ENCODE peak calls at places on chromosome 22, in five cellular contexts. Y is HCT116, I is IMR-90, K is lower leg skin, H is suprapubic skin. W is an unnamed sample.

GRCh38 chr22:28188480-28188879 is 269.4 kb upstream of the PITPNB start:
- DNase-seq in Y (no peak), I (no peak), K (no peak), H (no peak), W (no peak)

GRCh38 chr22:21080435-21081137 is 34.8 kb downstream of the LRRC74B start:
- DNase-seq in Y (no peak), I (no peak), K (no peak), H (no peak), W (no peak)

GRCh38 chr22:35955546-35955945 is 73.1 kb downstream of the RBFOX2 start:
- DNase-seq in Y (no peak), I (no peak), K (no peak), H (no peak), W (no peak)

GRCh38 chr22:20172038-20172613 is 21.3 kb upstream of the CCDC188 start:
- DNase-seq in Y (no peak), I (no peak), K (no peak), H (no peak), W (no peak)

GRCh38 chr22:48523091-48523490 is 1304.6 kb downstream of the BRD1 start:
- DNase-seq in Y (no peak), I (no peak), K (no peak), H (no peak), W (no peak)

GRCh38 chr22:27115816-27116256 is 458.4 kb downstream of the MIAT start:
- DNase-seq in Y (peak), I (peak), K (no peak), H (no peak), W (no peak)

GRCh38 chr22:37218771-37219411 is 6.6 kb upstream of the SSTR3 start:
- DNase-seq in Y (no peak), I (no peak), K (no peak), H (no peak), W (no peak)

GRCh38 chr22:23847310-23847920 is 8.6 kb upstream of the DERL3 start:
- DNase-seq in Y (no peak), I (no peak), K (no peak), H (no peak), W (no peak)

GRCh38 chr22:32796865-32797573 is 4.5 kb upstream of the TIMP3 start:
- DNase-seq in Y (peak), I (peak), K (peak), H (peak), W (peak)

GRCh38 chr22:20807315-20807752 is 33.4 kb downstream of the SERPIND1 start:
- DNase-seq in Y (peak), I (peak), K (peak), H (no peak), W (no peak)

GRCh38 chr22:36194971-36195370 is 6.6 kb downstream of the APOL4 start:
- DNase-seq in Y (peak), I (peak), K (peak), H (no peak), W (peak)

GRCh38 chr22:22450343-22450839 is 58.2 kb downstream of the ZNF280B start:
- DNase-seq in Y (no peak), I (no peak), K (no peak), H (no peak), W (no peak)

GRCh38 chr22:47884200-47884599 is 1121.8 kb downstream of the TBC1D22A start:
- DNase-seq in Y (no peak), I (no peak), K (no peak), H (no peak), W (no peak)

GRCh38 chr22:36986242-36986821 is 32.9 kb downstream of the TST start:
- DNase-seq in Y (no peak), I (no peak), K (peak), H (no peak), W (no peak)

GRCh38 chr22:23070418-23071162 is at the start of gene GNAZ:
- DNase-seq in Y (no peak), I (no peak), K (peak), H (peak), W (no peak)

GRCh38 chr22:43891360-43892182 is at the start of gene PNPLA5:
- DNase-seq in Y (no peak), I (peak), K (no peak), H (no peak), W (no peak)

GRCh38 chr22:41382098-41382578 is 396 bp downstream of the TEF start:
- DNase-seq in Y (no peak), I (no peak), K (peak), H (peak), W (peak)

GRCh38 chr22:36218648-36219047 is 17.0 kb upstream of the APOL4 start:
- DNase-seq in Y (no peak), I (no peak), K (no peak), H (no peak), W (no peak)

GRCh38 chr22:19723165-19723989 is at the start of gene GP1BB:
- DNase-seq in Y (no peak), I (no peak), K (no peak), H (no peak), W (no peak)

GRCh38 chr22:20020533-20021195 is at the start of gene TANGO2:
- DNase-seq in Y (peak), I (peak), K (peak), H (peak), W (peak)

GRCh38 chr22:23302171-23303002 is 122.1 kb downstream of the BCR start:
- DNase-seq in Y (no peak), I (no peak), K (no peak), H (peak), W (no peak)

GRCh38 chr22:27124336-27125023 is 467.1 kb downstream of the MIAT start:
- DNase-seq in Y (no peak), I (no peak), K (no peak), H (no peak), W (no peak)

GRCh38 chr22:36197065-36197440 is 4.6 kb downstream of the APOL4 start:
- DNase-seq in Y (no peak), I (peak), K (peak), H (no peak), W (no peak)

GRCh38 chr22:21760640-21761039 is 25.0 kb upstream of the YPEL1 start:
- DNase-seq in Y (no peak), I (peak), K (no peak), H (no peak), W (no peak)

GRCh38 chr22:47446821-47447810 is 684.7 kb downstream of the TBC1D22A start:
- DNase-seq in Y (no peak), I (no peak), K (peak), H (no peak), W (no peak)

GRCh38 chr22:23128269-23129108 is 13.3 kb downstream of the RSPH14 start:
- DNase-seq in Y (peak), I (peak), K (peak), H (no peak), W (peak)

GRCh38 chr22:47586946-47587345 is 824.5 kb downstream of the TBC1D22A start:
- DNase-seq in Y (no peak), I (no peak), K (peak), H (peak), W (no peak)

GRCh38 chr22:19974233-19974861 is 32.7 kb upstream of the TXNRD2 start:
- DNase-seq in Y (peak), I (peak), K (no peak), H (no peak), W (no peak)

GRCh38 chr22:23652286-23652685 is 20.2 kb upstream of the DRICH1 start:
- DNase-seq in Y (no peak), I (no peak), K (no peak), H (no peak), W (no peak)

DNA sequence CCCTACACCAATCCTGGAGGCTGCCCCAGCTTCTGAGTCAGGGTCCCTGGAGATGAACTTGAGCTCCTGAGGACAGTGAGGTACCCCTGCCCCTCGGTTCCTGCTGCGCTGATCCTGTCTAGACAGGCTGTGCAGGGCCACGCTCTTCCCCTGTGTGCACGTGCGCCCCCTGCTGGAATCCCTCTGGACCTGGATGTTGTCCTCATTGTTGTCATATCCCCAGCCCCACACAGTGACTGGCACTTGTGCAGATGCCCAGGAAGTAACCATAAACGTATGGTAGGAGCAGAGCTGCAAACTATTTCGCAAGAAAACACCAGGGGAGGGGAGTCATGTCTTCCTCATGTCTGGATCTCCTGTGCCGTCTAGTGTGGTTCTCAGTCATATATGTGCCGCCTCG is 114.7 kb downstream of the CRYBB2 start:
- DNase-seq in Y (peak), I (peak), K (no peak), H (no peak), W (peak)
- TF ChIP-seq CTCF in Y (peak), I (peak), K (no peak), H (no peak), W (peak)

GRCh38 chr22:42649261-42650056 is at the start of gene CYB5R3:
- DNase-seq in Y (peak), I (peak), K (peak), H (peak), W (peak)
- TF ChIP-seq POLR2A in Y (peak), I (no peak), K (no peak), H (no peak), W (peak)

GRCh38 chr22:38271101-38271500 is 1.7 kb downstream of the TMEM184B start:
- DNase-seq in Y (no peak), I (no peak), K (no peak), H (no peak), W (no peak)
- H3K4me3 ChIP-seq in Y (no peak), I (no peak), K (no peak), H (peak), W (no peak)

DNA sequence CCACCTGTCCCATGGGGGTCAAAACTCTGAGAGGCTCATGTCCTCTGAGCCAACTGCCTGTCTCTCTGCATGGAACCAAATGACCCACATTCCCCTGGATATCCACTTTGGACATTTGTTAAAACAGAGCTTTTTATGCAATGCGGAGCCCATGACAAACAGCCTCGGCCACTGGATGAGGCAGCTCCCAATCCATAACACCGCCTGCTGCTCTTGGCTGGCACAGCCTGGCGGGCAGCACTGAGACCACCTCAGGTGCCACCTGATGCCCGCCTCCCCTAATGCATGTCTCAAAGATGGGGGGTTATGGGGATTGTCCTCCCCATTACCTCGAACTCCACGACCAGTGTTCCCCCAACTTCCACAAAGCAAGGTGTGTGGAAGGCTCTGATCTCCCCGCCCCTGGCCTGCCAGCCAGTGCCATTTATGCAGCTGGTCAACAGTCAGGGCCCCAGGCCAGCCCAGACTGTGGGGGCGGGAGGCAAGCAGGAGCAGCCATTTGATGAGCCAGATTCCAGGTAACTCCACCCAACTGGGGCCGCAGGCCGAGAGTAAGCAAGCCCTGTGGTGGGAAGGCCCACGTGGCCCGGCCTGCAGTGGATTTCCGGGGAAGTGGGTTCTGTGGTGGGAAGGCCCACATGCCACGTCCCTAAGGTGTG is 84.2 kb downstream of the PHF21B start:
- DNase-seq in Y (no peak), I (no peak), K (no peak), H (no peak), W (no peak)
- TF ChIP-seq CTCF in Y (no peak), I (no peak), K (no peak), H (no peak), W (no peak)

DNA sequence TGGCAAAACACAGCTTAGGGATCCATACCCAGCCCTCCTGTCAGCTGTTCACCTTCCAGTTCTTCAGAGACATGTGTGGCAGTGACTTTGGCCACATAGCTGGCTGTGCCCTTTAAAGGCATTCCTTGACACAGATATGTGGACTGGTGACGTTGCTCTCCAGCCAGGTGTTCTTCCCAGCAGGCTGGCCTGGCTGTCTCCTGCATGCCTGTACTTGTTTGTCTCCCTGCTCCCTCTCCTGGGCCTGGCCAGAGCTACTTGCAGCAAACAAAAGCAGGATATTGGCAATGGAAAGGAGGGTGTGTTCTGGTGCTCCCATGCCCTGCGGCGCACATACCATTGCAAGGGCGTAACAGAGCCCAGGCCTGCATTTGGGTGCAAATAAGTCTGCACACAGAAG is 38.3 kb downstream of the PIK3IP1 start:
- DNase-seq in Y (no peak), I (no peak), K (peak), H (peak), W (peak)
- TF ChIP-seq POLR2A in Y (no peak), I (no peak), K (no peak), H (no peak), W (peak)

DNA sequence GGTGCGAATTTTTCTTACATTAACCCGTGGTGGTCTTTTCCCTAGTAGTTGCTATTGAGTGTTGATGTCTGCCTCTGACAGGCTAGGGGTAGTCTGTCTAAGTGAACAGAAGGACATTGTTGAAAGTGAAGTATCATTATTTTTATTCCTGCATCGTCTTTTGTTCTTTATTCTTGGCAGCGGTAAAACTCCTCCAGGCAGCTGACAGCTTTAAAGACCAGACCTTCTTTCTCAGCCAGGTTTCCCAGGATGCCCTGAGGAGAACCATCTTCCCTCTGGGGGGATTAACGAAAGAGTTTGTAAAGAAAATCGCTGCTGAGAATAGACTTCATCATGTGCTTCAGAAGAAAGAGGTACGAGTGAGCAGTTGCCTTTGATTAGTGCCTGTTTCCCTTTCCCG is 14.6 kb downstream of the TRMU start:
- DNase-seq in Y (no peak), I (no peak), K (no peak), H (no peak), W (no peak)
- H3K4me3 ChIP-seq in Y (no peak), I (no peak), K (no peak), H (no peak), W (no peak)

GRCh38 chr22:17257578-17257977 is 38.3 kb upstream of the ADA2 start:
- DNase-seq in Y (no peak), I (no peak), K (no peak), H (no peak), W (no peak)

GRCh38 chr22:17262976-17263375 is 43.7 kb upstream of the ADA2 start:
- DNase-seq in Y (no peak), I (no peak), K (no peak), H (no peak), W (no peak)

GRCh38 chr22:17260291-17260690 is 41.1 kb upstream of the ADA2 start:
- DNase-seq in Y (no peak), I (no peak), K (no peak), H (no peak), W (no peak)

GRCh38 chr22:17258015-17258827 is 39.0 kb upstream of the ADA2 start:
- DNase-seq in Y (no peak), I (no peak), K (peak), H (no peak), W (peak)

DNA sequence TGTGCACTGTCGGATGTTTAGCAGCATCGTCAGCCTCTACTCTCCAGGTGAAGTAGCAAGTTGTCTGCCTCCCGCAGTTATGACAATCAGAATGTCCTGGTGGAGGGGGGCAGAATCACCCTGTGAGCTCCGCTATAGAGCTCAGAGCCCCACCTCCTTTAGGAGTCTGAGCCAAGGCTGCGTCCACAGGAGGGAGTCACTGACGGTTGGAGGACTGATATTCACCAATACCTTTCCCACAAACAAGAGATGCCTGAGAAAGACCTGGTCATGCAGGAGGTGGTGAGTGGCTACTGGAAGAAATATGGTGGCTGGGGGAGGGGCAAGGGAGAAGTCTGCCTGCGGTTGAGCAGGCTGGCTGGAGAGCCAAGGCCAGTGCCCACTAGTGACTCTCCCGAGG is 41.7 kb upstream of the ADA2 start:
- DNase-seq in Y (no peak), I (no peak), K (no peak), H (no peak), W (no peak)
- TF ChIP-seq CTCF in Y (no peak), I (no peak), K (no peak), H (no peak), W (no peak)

DNA sequence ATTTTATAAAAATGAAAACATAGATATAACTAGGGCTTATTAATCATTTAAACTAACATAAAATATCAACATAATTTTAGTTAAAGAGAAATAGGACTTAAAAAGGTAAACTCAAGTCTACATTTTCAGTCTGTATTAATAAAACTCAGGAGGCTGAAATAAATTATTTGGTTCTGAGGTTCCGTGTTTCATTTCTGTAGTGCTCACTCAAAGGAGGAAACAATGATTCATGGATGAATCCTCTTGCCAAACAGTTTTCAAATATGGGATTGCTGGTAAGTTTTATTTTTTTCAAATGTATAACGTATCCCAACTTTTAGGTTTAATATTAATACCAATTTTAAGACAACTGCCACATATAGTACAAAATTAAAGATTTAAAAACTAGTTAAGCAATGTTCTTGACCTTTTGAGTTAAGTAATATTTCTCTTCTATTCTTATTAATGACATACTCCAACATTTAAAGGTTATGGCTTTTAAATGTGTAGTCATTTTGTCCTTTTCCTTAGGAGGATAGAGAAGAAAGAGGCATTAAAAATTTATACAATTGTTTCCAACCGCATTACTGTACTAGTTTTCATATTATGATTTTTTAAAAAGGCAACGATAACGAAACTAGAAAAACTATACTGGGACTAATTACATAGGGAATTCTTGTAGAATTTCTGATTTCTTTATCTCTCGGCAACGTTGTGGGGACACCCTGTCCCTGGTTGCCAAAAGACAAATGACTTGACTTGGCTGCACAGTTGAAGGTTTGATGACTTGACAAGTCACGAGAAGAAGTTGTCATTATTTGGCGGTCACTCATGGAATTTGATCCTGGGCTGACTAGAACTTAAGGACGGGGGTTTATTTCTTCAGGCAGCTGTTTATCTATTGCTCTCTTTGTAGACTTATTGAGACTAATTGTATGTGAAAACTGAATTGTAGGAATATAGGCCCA is 69.2 kb upstream of the ADSL start:
- DNase-seq in Y (no peak), I (peak), K (no peak), H (no peak), W (no peak)
- TF ChIP-seq POLR2A in Y (no peak), I (no peak), K (no peak), H (no peak), W (no peak)

GRCh38 chr22:50305393-50305657 is 2.1 kb downstream of the PLXNB2 start:
- DNase-seq in Y (no peak), I (no peak), K (no peak), H (no peak), W (no peak)
- H3K4me3 ChIP-seq in Y (peak), I (peak), K (no peak), H (peak), W (peak)

DNA sequence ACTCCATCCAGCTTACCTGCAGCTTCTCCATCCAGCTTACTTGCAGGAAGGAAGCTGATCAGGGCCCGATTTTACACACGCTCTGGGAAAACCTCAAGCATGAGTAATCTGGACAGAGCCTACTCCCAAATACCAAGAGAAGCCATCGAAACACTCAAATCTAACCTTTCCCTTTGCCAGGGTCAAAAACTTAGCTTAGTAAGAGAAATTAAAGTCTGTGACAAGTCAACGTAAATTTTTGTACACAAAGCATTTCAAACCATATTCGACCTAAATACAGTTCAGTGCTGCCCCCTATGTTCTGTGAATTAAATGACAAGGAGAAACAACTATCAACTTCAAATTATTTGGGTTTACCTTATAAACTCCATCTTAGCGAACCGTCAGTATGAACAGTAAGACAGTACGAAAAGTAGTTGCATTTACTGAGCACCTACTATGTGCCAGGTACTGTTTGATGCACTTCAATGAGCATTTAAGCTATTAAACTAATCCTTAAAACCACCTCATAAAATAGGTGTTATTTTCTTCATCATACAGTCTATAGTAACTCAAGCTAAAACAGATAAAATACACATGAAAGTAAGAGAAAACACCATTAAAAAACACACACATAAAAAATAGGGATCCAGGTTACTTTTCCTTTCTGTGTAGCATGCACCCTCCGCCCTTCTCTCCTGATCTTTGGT is 36.9 kb downstream of the ARFGAP3 start:
- DNase-seq in Y (no peak), I (peak), K (no peak), H (no peak), W (no peak)
- TF ChIP-seq CTCF in Y (no peak), I (peak), K (no peak), H (peak), W (peak)

W was measured in prostate gland.